ENCODE peak calls at places on chromosomes 6 and 20, in four cellular contexts. One of them, this sample, is unnamed.

GRCh38 chr20:50333856-50334255 is 143.2 kb downstream of the CEBPB start:
- DNase-seq in endothelial cell: no peak
- DNase-seq in IMR-90: peak; percentile 92
- DNase-seq in HCT116: no peak
- DNase-seq in this sample: no peak

GRCh38 chr6:132357120-132357519 is 44.2 kb downstream of the MOXD1 start:
- DNase-seq in HCT116: no peak
- DNase-seq in endothelial cell: no peak
- DNase-seq in IMR-90: peak; percentile 66
- DNase-seq in this sample: no peak

GRCh38 chr20:33838035-33838864 is 27.1 kb downstream of the CHMP4B start:
- DNase-seq in IMR-90: no peak
- DNase-seq in endothelial cell: no peak
- DNase-seq in HCT116: no peak
- DNase-seq in this sample: no peak

GRCh38 chr6:108341312-108341711 is 46.5 kb downstream of the AFG1L start:
- DNase-seq in IMR-90: no peak
- DNase-seq in HCT116: no peak
- DNase-seq in endothelial cell: no peak
- DNase-seq in this sample: no peak

GRCh38 chr20:6114696-6115095 is 8.1 kb downstream of the FERMT1 start:
- DNase-seq in HCT116: no peak
- DNase-seq in IMR-90: no peak
- DNase-seq in endothelial cell: no peak
- DNase-seq in this sample: no peak

GRCh38 chr6:152301021-152301805 is 335.9 kb downstream of the SYNE1 start:
- DNase-seq in endothelial cell: no peak
- DNase-seq in IMR-90: peak; percentile 64
- DNase-seq in HCT116: no peak
- DNase-seq in this sample: no peak

GRCh38 chr6:148509152-148509571 is 166.5 kb downstream of the SASH1 start:
- DNase-seq in endothelial cell: no peak
- DNase-seq in HCT116: no peak
- DNase-seq in IMR-90: peak; percentile 74
- DNase-seq in this sample: no peak

GRCh38 chr20:24995741-24996448 is 3.3 kb upstream of the APMAP start:
- DNase-seq in endothelial cell: no peak
- DNase-seq in HCT116: no peak
- DNase-seq in IMR-90: no peak
- DNase-seq in this sample: no peak

GRCh38 chr20:50892394-50892793 is 38.8 kb downstream of the ADNP start:
- DNase-seq in HCT116: no peak
- DNase-seq in endothelial cell: no peak
- DNase-seq in IMR-90: no peak
- DNase-seq in this sample: no peak

GRCh38 chr20:8005575-8006366 is 13.8 kb downstream of the TMX4 start:
- DNase-seq in endothelial cell: no peak
- DNase-seq in IMR-90: no peak
- DNase-seq in HCT116: no peak
- DNase-seq in this sample: no peak

GRCh38 chr6:168956884-168957730 is 296.5 kb downstream of the THBS2 start:
- DNase-seq in IMR-90: peak; percentile 80
- DNase-seq in HCT116: peak; percentile 54
- DNase-seq in endothelial cell: peak; percentile 70
- DNase-seq in this sample: peak; percentile 65

GRCh38 chr6:121522771-121523386 is 87.4 kb downstream of the GJA1 start:
- DNase-seq in IMR-90: peak; percentile 35
- DNase-seq in endothelial cell: no peak
- DNase-seq in HCT116: no peak
- DNase-seq in this sample: no peak

GRCh38 chr6:109036588-109037320 is 57.9 kb downstream of the SESN1 start:
- DNase-seq in HCT116: no peak
- DNase-seq in endothelial cell: no peak
- DNase-seq in IMR-90: no peak
- DNase-seq in this sample: no peak

GRCh38 chr20:2760381-2761305 is 39.8 kb downstream of the CPXM1 start:
- DNase-seq in IMR-90: no peak
- DNase-seq in HCT116: no peak
- DNase-seq in endothelial cell: no peak
- DNase-seq in this sample: no peak

GRCh38 chr6:31083742-31084354 is 28.5 kb downstream of the C6orf15 start:
- DNase-seq in HCT116: peak; percentile 61
- DNase-seq in endothelial cell: peak; percentile 64
- DNase-seq in IMR-90: peak; percentile 92
- DNase-seq in this sample: peak; percentile 41

GRCh38 chr6:1240766-1241165 is 71.1 kb upstream of the FOXQ1 start:
- DNase-seq in IMR-90: peak; percentile 16
- DNase-seq in endothelial cell: no peak
- DNase-seq in HCT116: no peak
- DNase-seq in this sample: no peak

GRCh38 chr6:12010635-12011275 is 1.4 kb upstream of the HIVEP1 start:
- DNase-seq in endothelial cell: peak; percentile 57
- DNase-seq in IMR-90: no peak
- DNase-seq in HCT116: no peak
- DNase-seq in this sample: peak; percentile 37

GRCh38 chr6:34529665-34530327 is 26.3 kb downstream of the SPDEF start:
- DNase-seq in HCT116: no peak
- DNase-seq in IMR-90: no peak
- DNase-seq in endothelial cell: no peak
- DNase-seq in this sample: no peak

GRCh38 chr6:98014791-98015201 is 731.8 kb upstream of the MMS22L start:
- DNase-seq in HCT116: no peak
- DNase-seq in endothelial cell: no peak
- DNase-seq in IMR-90: no peak
- DNase-seq in this sample: no peak

GRCh38 chr20:47296950-47297349 is 59.5 kb downstream of the ZMYND8 start:
- DNase-seq in endothelial cell: no peak
- DNase-seq in IMR-90: no peak
- DNase-seq in HCT116: no peak
- DNase-seq in this sample: no peak

GRCh38 chr20:56720620-56721213 is 91.6 kb downstream of the TFAP2C start:
- DNase-seq in endothelial cell: no peak
- DNase-seq in IMR-90: no peak
- DNase-seq in HCT116: no peak
- DNase-seq in this sample: no peak

GRCh38 chr6:5300206-5300764 is 39.0 kb downstream of the FARS2 start:
- DNase-seq in IMR-90: no peak
- DNase-seq in endothelial cell: no peak
- DNase-seq in HCT116: no peak
- DNase-seq in this sample: no peak

GRCh38 chr6:5305968-5306626 is 44.8 kb downstream of the FARS2 start:
- DNase-seq in endothelial cell: no peak
- DNase-seq in IMR-90: peak; percentile 39
- DNase-seq in HCT116: no peak
- DNase-seq in this sample: no peak

GRCh38 chr6:5302220-5302946 is 41.1 kb downstream of the FARS2 start:
- DNase-seq in HCT116: no peak
- DNase-seq in IMR-90: peak; percentile 8
- DNase-seq in endothelial cell: no peak
- DNase-seq in this sample: peak; percentile 34

GRCh38 chr6:5303711-5304110 is 42.4 kb downstream of the FARS2 start:
- DNase-seq in endothelial cell: no peak
- DNase-seq in HCT116: no peak
- DNase-seq in IMR-90: no peak
- DNase-seq in this sample: no peak

GRCh38 chr6:5302995-5303622 is 41.8 kb downstream of the FARS2 start:
- DNase-seq in IMR-90: peak; percentile 5
- DNase-seq in HCT116: peak; percentile 42
- DNase-seq in endothelial cell: peak; percentile 43
- DNase-seq in this sample: peak; percentile 60
- TF ChIP-seq CTCF in IMR-90: peak; percentile 23
- TF ChIP-seq CTCF in HCT116: peak; percentile 79
- TF ChIP-seq CTCF in endothelial cell: peak; percentile 43
- TF ChIP-seq CTCF in this sample: peak; percentile 85

GRCh38 chr6:89950879-89951391 is 56.7 kb downstream of the GJA10 start:
- DNase-seq in IMR-90: no peak
- DNase-seq in endothelial cell: no peak
- DNase-seq in HCT116: no peak
- DNase-seq in this sample: no peak
- TF ChIP-seq CTCF in IMR-90: no peak
- TF ChIP-seq CTCF in endothelial cell: no peak
- TF ChIP-seq CTCF in HCT116: no peak
- TF ChIP-seq CTCF in this sample: no peak

GRCh38 chr6:165889636-165890403 is 226.8 kb upstream of the PDE10A start:
- DNase-seq in HCT116: peak; percentile 13
- DNase-seq in IMR-90: peak; percentile 68
- DNase-seq in endothelial cell: peak; percentile 62
- DNase-seq in this sample: no peak
- TF ChIP-seq CTCF in HCT116: peak; percentile 57
- TF ChIP-seq CTCF in IMR-90: peak; percentile 88
- TF ChIP-seq CTCF in endothelial cell: peak; percentile 50
- TF ChIP-seq CTCF in this sample: peak; percentile 14

DNA sequence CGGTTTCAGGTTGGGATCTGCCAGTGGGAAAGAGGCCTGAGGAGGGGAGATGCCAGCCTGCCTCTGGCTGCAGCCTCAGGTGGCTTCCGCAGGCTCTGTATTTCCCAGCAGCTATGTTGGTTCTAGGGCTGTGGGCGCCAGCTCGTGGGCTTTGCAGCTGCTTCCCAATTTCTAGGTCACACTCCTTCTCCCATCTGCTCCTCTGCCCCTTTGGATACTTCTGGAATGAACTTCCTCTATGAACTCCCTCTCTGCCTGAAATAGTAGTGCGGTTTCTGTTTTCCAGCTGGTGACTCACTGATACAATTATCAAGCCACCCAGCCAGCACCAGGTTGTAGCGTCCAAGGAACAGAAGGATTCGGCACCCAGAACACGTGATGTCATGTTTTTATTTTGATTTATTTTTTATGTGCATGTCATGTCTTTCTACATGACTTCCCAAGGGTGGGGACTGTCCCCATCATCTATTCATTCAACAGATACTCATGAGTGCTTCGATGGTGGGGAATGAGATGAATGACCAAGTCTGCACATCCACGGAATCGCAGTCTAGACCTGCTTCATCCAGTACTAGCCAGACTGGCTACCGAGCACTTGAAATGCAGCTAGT is 38.0 kb downstream of the TGM2 start:
- DNase-seq in HCT116: peak; percentile 26
- DNase-seq in endothelial cell: no peak
- DNase-seq in IMR-90: peak; percentile 83
- DNase-seq in this sample: no peak
- TF ChIP-seq CTCF in HCT116: no peak
- TF ChIP-seq CTCF in endothelial cell: no peak
- TF ChIP-seq CTCF in IMR-90: no peak
- TF ChIP-seq CTCF in this sample: no peak

GRCh38 chr6:138094260-138094659 is 13.0 kb downstream of the PERP start:
- DNase-seq in IMR-90: no peak
- DNase-seq in endothelial cell: no peak
- DNase-seq in HCT116: no peak
- DNase-seq in this sample: no peak
- TF ChIP-seq CTCF in IMR-90: no peak
- TF ChIP-seq CTCF in endothelial cell: no peak
- TF ChIP-seq CTCF in HCT116: no peak
- TF ChIP-seq CTCF in this sample: no peak

GRCh38 chr6:139291813-139292619 is at the start of gene TXLNB:
- DNase-seq in endothelial cell: peak; percentile 8
- DNase-seq in HCT116: peak; percentile 6
- DNase-seq in IMR-90: peak; percentile 87
- DNase-seq in this sample: peak; percentile 38
- TF ChIP-seq CTCF in endothelial cell: no peak
- TF ChIP-seq CTCF in HCT116: no peak
- TF ChIP-seq CTCF in IMR-90: no peak
- TF ChIP-seq CTCF in this sample: peak; percentile 10

DNA sequence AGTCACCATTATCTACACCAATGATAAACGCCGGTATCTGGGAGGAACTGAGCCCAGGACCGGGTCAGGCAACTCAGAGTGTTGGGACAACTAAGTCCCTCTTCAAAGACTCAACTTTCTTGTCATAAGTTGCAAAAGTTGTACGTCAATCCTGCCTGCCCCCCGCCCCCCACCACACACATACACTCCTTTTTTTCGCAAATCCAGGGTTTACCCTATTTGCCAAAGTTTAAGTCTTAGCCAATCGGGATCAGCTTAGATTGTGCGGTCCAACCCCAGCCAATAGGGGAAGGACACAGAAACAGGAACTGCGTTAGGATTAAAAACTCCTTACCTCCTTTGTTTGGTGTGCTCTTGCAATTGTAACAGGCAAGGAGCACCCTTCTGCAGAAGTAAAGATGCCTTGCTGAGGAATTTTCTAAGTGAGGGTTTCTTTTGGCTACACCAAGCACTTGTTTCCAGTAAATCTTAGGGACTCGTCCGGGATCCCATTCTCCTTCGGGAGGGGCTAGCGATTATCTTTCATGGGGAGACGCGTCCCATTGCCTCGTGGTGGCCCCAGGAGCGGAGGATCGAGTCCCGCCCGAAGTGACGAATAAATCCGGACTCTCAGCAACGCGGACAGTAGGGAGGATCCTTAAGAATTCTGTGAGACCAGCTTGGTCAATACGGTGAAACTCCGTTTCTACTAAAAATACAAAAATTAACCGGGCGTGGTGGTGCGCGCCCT is 69.3 kb upstream of the PRSS16 start:
- DNase-seq in endothelial cell: peak; percentile 48
- DNase-seq in HCT116: peak; percentile 22
- DNase-seq in IMR-90: peak; percentile 94
- DNase-seq in this sample: peak; percentile 27
- TF ChIP-seq CTCF in endothelial cell: no peak
- TF ChIP-seq CTCF in HCT116: no peak
- TF ChIP-seq CTCF in IMR-90: no peak
- TF ChIP-seq CTCF in this sample: no peak

GRCh38 chr20:39823239-39823638 is 861.1 kb downstream of the DHX35 start:
- DNase-seq in HCT116: no peak
- DNase-seq in endothelial cell: no peak
- DNase-seq in IMR-90: peak; percentile 58
- DNase-seq in this sample: no peak
- TF ChIP-seq CTCF in HCT116: no peak
- TF ChIP-seq CTCF in endothelial cell: no peak
- TF ChIP-seq CTCF in IMR-90: no peak
- TF ChIP-seq CTCF in this sample: no peak

This sample was measured in GM13976.